ENCODE peak calls at places on chromosomes 3 and 15, in four cellular contexts. H is AG09309, W is left lung, S is AG04450. K is an unnamed sample.

GRCh38 chr3:185789134-185789533 is 35.7 kb downstream of the IGF2BP2 start:
- DNase-seq in H (no peak), W (no peak), S (no peak), K (no peak)

GRCh38 chr15:98838387-98839259 is 169.0 kb downstream of the PGPEP1L start:
- DNase-seq in H (no peak), W (no peak), S (no peak), K (no peak)

GRCh38 chr3:144259267-144259666 is 287.6 kb downstream of the DIPK2A start:
- DNase-seq in H (no peak), W (no peak), S (peak), K (no peak)

GRCh38 chr3:72161870-72162617 is 377.1 kb upstream of the PROK2 start:
- DNase-seq in H (no peak), W (no peak), S (no peak), K (peak)

GRCh38 chr3:46112984-46113383 is 85.7 kb upstream of the XCR1 start:
- DNase-seq in H (no peak), W (no peak), S (no peak), K (no peak)

GRCh38 chr3:81375921-81376320 is 385.5 kb downstream of the GBE1 start:
- DNase-seq in H (no peak), W (no peak), S (no peak), K (no peak)

GRCh38 chr15:29102911-29103824 is 166.5 kb downstream of the NSMCE3 start:
- DNase-seq in H (no peak), W (no peak), S (no peak), K (no peak)

GRCh38 chr3:73529280-73530029 is 95.3 kb downstream of the PDZRN3 start:
- DNase-seq in H (no peak), W (no peak), S (no peak), K (no peak)

GRCh38 chr15:43230640-43231115 is 9.9 kb upstream of the EPB42 start:
- DNase-seq in H (peak), W (no peak), S (no peak), K (no peak)

GRCh38 chr15:96264801-96265515 is 65.5 kb upstream of the NR2F2 start:
- DNase-seq in H (no peak), W (no peak), S (no peak), K (peak)

GRCh38 chr15:41930221-41930866 is 36.5 kb upstream of the SPTBN5 start:
- DNase-seq in H (peak), W (peak), S (peak), K (peak)

GRCh38 chr15:67834593-67835348 is 5.1 kb downstream of the RNU6-1 start:
- DNase-seq in H (no peak), W (no peak), S (no peak), K (no peak)

GRCh38 chr3:120177151-120177550 is 82.9 kb upstream of the GSK3B start:
- DNase-seq in H (no peak), W (peak), S (peak), K (peak)

GRCh38 chr3:30199096-30199734 is 407.2 kb upstream of the TGFBR2 start:
- DNase-seq in H (no peak), W (peak), S (no peak), K (peak)

GRCh38 chr3:134754768-134755559 is 40.1 kb upstream of the EPHB1 start:
- DNase-seq in H (no peak), W (no peak), S (no peak), K (no peak)

GRCh38 chr3:177916461-177916860 is 619.8 kb upstream of the KCNMB2 start:
- DNase-seq in H (no peak), W (no peak), S (no peak), K (no peak)

GRCh38 chr3:52443791-52444687 is 864 bp downstream of the SEMA3G start:
- DNase-seq in H (no peak), W (no peak), S (no peak), K (no peak)

GRCh38 chr15:58110999-58111717 is 27.0 kb upstream of the AQP9 start:
- DNase-seq in H (no peak), W (no peak), S (no peak), K (no peak)

GRCh38 chr15:98900382-98900781 is 107.2 kb downstream of the PGPEP1L start:
- DNase-seq in H (peak), W (no peak), S (no peak), K (no peak)

GRCh38 chr3:5494913-5495519 is 307.5 kb downstream of the EDEM1 start:
- DNase-seq in H (no peak), W (no peak), S (no peak), K (no peak)

GRCh38 chr15:76200083-76200465 is 111.2 kb downstream of the ETFA start:
- DNase-seq in H (no peak), W (peak), S (no peak), K (no peak)

GRCh38 chr15:74954515-74954914 is 2.1 kb downstream of the RPP25 start:
- DNase-seq in H (peak), W (no peak), S (peak), K (no peak)

GRCh38 chr3:126137490-126138130 is 42.8 kb downstream of the ALDH1L1 start:
- DNase-seq in H (no peak), W (no peak), S (no peak), K (no peak)

GRCh38 chr3:165206454-165207266 is 10.5 kb upstream of the SLITRK3 start:
- DNase-seq in H (peak), W (peak), S (peak), K (peak)

GRCh38 chr3:168624892-168625291 is 529.2 kb upstream of the GOLIM4 start:
- DNase-seq in H (no peak), W (no peak), S (no peak), K (no peak)

GRCh38 chr3:32143849-32144757 is 37.7 kb downstream of the GPD1L start:
- DNase-seq in H (peak), W (no peak), S (peak), K (peak)

GRCh38 chr3:122076414-122077292 is 21.5 kb downstream of the CD86 start:
- DNase-seq in H (no peak), W (no peak), S (no peak), K (no peak)

GRCh38 chr3:119297169-119297568 is 3.0 kb downstream of the ARHGAP31 start:
- DNase-seq in H (no peak), W (no peak), S (no peak), K (no peak)

GRCh38 chr3:30135190-30135589 is 471.2 kb upstream of the TGFBR2 start:
- DNase-seq in H (no peak), W (no peak), S (no peak), K (no peak)

DNA sequence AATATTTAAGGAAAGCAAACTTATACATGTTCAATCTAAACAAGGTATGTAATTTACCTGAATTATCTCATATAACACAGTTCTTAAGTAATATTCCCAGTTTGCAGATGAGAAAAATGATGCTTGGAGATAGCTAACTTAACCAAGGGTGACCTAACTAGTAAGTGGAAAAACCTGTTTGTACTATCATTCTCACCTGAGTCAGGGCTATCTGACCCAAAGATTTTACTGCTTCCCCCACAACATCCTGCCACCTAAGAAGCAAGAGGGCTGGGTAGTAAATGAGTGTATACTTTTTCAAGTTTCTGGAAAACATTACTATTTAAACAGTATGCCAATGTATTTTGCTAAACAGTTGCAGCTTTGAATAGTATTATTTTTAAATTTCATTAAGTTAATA is 10.6 kb downstream of the TP63 start:
- DNase-seq in H (no peak), W (no peak), S (no peak), K (no peak)
- H3K4me3 ChIP-seq in H (no peak), W (no peak), S (no peak), K (no peak)

DNA sequence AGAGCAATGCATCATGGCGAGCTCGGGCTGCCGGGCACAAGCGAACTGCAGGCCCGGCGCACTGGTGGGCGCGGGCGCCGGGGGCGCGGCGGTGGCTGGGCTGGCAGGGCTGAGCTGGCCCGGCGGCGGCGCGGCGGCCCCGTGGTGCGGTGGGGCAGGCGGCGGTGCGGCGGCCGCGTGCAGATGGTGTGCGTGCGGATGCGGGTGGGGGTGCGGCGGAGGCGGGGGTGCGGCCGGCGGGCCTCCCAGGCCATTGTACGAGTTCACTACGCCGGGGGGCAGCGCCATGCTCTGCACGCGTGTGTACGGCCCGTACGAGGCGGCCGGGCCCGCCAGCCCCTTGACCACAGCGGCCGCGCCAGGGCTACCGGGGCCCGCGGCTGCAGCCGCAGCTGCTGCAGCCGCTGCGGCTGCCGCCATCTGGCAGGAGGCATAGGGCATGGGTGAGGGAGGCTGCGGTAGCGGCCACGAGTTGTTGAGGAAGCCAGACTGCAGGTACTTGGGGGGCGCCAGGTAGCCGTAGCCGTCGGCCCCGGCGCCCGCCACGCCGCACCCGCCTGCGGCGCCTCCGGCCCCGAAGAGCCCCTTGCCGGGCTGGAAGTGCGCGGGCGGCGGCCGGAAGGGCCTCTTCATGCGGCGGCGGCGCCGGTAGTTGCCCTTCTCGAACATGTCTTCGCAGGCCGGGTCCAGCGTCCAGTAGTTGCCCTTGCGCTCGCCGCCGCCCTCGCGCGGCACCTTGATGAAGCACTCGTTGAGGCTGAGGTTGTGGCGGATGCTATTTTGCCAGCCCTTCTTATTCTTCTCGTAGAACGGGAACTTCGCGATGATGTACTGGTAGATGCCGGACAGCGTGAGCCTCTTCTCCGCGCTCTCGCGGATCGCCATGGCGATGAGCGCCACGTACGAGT is 1.0 kb downstream of the FOXL2 start:
- DNase-seq in H (no peak), W (no peak), S (no peak), K (no peak)
- H3K4me3 ChIP-seq in H (peak), W (peak), S (peak), K (peak)

GRCh38 chr15:84817461-84818081 is 415 bp downstream of the ALPK3 start:
- DNase-seq in H (no peak), W (no peak), S (no peak), K (no peak)
- H3K4me3 ChIP-seq in H (no peak), W (no peak), S (no peak), K (peak)

GRCh38 chr3:158103131-158103955 is 2.9 kb downstream of the SHOX2 start:
- DNase-seq in H (no peak), W (no peak), S (no peak), K (no peak)
- H3K4me3 ChIP-seq in H (peak), W (no peak), S (no peak), K (peak)

GRCh38 chr15:79089890-79090486 is 592 bp downstream of the RASGRF1 start:
- DNase-seq in H (no peak), W (no peak), S (no peak), K (no peak)

GRCh38 chr15:79089331-79089889 is 1.2 kb downstream of the RASGRF1 start:
- DNase-seq in H (no peak), W (no peak), S (no peak), K (no peak)

GRCh38 chr15:79090487-79091203 is at the start of gene RASGRF1:
- DNase-seq in H (no peak), W (no peak), S (no peak), K (no peak)

GRCh38 chr15:79092382-79092781 is 1.8 kb upstream of the RASGRF1 start:
- DNase-seq in H (no peak), W (no peak), S (no peak), K (no peak)

GRCh38 chr15:79091204-79091867 is 756 bp upstream of the RASGRF1 start:
- DNase-seq in H (no peak), W (no peak), S (no peak), K (no peak)
- H3K4me3 ChIP-seq in H (no peak), W (peak), S (no peak), K (no peak)

DNA sequence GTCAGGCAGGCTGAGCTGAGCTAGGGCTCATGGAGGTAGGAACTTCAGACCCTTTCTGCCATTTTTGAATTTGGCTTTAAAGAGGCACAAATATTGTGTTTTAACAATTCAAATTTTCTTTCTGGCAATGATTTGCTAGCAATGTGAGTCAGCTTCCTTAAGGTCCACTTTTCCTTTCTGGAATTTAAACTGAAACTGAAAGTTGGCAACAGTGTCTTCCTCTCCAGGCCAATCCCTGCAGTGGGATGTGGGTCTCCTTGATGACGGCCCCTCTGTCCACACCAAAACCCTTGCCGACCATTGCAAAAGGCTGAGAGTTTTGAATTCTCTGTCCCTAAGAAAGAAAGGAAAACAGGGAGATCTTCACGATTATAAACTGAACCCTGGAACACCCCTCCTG is 27.1 kb downstream of the RPSA start:
- DNase-seq in H (no peak), W (no peak), S (peak), K (peak)
- H3K4me3 ChIP-seq in H (no peak), W (no peak), S (no peak), K (no peak)

GRCh38 chr3:182711853-182712252 is 81.5 kb upstream of the ATP11B start:
- DNase-seq in H (no peak), W (no peak), S (no peak), K (no peak)

GRCh38 chr3:182710557-182711157 is 82.6 kb upstream of the ATP11B start:
- DNase-seq in H (no peak), W (no peak), S (no peak), K (no peak)

GRCh38 chr3:182708810-182709209 is 84.5 kb upstream of the ATP11B start:
- DNase-seq in H (no peak), W (no peak), S (no peak), K (no peak)

GRCh38 chr3:182709306-182709705 is 84.0 kb upstream of the ATP11B start:
- DNase-seq in H (no peak), W (no peak), S (no peak), K (no peak)

GRCh38 chr3:182711261-182711683 is 82.0 kb upstream of the ATP11B start:
- DNase-seq in H (no peak), W (no peak), S (no peak), K (no peak)
- H3K4me3 ChIP-seq in H (no peak), W (no peak), S (no peak), K (no peak)

DNA sequence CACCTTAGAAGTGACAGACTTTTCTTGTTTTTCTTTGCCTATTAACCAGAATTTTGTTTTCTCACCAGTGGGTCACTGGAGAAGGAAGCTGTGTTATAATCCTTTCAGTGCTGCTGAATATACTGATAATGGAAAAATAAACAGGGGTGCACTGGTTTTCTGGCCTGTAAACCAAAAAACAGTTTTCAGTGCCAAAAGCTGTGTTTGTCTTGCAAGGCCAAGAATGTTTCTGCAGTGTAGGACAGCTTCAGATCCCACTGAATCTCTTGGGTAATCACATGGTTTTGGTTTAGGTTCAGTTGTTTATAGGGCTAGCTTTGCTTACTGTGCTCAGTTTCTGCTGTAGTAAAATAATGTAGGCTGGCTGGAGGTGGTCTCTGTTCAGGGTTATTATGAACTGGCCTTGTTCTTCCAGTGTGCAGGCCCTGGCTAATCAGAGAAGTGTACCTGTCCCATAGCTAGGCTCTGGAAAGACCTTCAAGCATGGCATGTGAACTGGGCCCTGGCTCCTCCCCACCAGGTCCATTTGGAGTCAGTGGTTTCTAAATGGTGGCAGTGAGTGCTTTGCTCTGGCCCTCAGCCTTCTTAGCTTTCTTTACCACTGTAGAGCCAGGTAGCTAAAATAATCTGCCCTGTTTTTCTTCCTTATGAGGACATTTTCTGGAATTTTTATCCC is 18.7 kb downstream of the PDE8A start:
- DNase-seq in H (no peak), W (no peak), S (peak), K (no peak)
- H3K4me3 ChIP-seq in H (no peak), W (no peak), S (no peak), K (no peak)

DNA sequence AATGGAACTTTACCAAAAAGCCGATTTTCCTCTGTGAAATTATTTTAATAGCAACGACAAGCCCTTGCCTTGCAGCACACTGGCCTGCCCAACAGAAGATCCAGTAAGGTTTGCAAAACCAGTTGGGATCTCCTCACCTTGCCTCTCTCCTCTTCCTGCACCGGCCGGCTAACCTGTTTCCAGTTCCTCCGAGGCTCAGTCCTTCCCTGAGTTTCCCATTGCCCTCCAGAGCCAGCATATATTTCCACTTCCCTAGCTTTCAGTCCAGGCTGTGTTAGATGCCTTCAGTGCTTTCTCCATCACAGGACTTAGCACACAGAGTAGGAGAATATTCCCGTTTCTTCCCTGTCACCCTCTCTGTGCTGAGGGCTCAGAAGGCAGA is 60.3 kb downstream of the NOX5 start:
- DNase-seq in H (no peak), W (no peak), S (no peak), K (no peak)
- H3K4me3 ChIP-seq in H (peak), W (peak), S (peak), K (peak)

GRCh38 chr3:43994594-43995077 is 247.1 kb upstream of the TOPAZ1 start:
- DNase-seq in H (no peak), W (no peak), S (no peak), K (no peak)
- H3K4me3 ChIP-seq in H (peak), W (no peak), S (peak), K (peak)

K was measured in skeletal muscle cell.